ENCODE peak calls at places on chromosomes 11 and 22, in eight cellular contexts. One of them, this sample, is unnamed.

GRCh38 chr11:125603207-125603606 is 10.6 kb downstream of the STT3A start:
- DNase-seq in posterior vena cava: no peak
- DNase-seq in stimulated activated CD8-positive, alpha-beta memory T cell treated with anti-CD3 and anti-CD28 coated beads, Interleukin-15, amount 100 ng/mL, for 1 hour: no peak
- DNase-seq in stimulated activated CD4-positive, alpha-beta T cell treated with anti-CD3 and anti-CD28 coated beads, Interleukin-12 subunit alpha, Interleukin-12 subunit beta, amount 100 ng/mL, for 24 hours: no peak
- DNase-seq in CD4-positive, alpha-beta T cell: no peak
- DNase-seq in anterior cingulate cortex: no peak
- DNase-seq in nephron progenitor cell: no peak
- DNase-seq in Karpas-422: no peak
- DNase-seq in this sample: no peak

GRCh38 chr11:8068605-8069221 is 12.3 kb upstream of the TUB start:
- DNase-seq in posterior vena cava: no peak
- DNase-seq in stimulated activated CD8-positive, alpha-beta memory T cell treated with anti-CD3 and anti-CD28 coated beads, Interleukin-15, amount 100 ng/mL, for 1 hour: no peak
- DNase-seq in stimulated activated CD4-positive, alpha-beta T cell treated with anti-CD3 and anti-CD28 coated beads, Interleukin-12 subunit alpha, Interleukin-12 subunit beta, amount 100 ng/mL, for 24 hours: no peak
- DNase-seq in CD4-positive, alpha-beta T cell: no peak
- DNase-seq in anterior cingulate cortex: no peak
- DNase-seq in nephron progenitor cell: no peak
- DNase-seq in Karpas-422: no peak
- DNase-seq in this sample: no peak

GRCh38 chr11:117328414-117329010 is 858 bp downstream of the CEP164 start:
- DNase-seq in posterior vena cava: no peak
- DNase-seq in stimulated activated CD8-positive, alpha-beta memory T cell treated with anti-CD3 and anti-CD28 coated beads, Interleukin-15, amount 100 ng/mL, for 1 hour: no peak
- DNase-seq in stimulated activated CD4-positive, alpha-beta T cell treated with anti-CD3 and anti-CD28 coated beads, Interleukin-12 subunit alpha, Interleukin-12 subunit beta, amount 100 ng/mL, for 24 hours: no peak
- DNase-seq in CD4-positive, alpha-beta T cell: no peak
- DNase-seq in anterior cingulate cortex: no peak
- DNase-seq in nephron progenitor cell: peak
- DNase-seq in Karpas-422: peak
- DNase-seq in this sample: peak

GRCh38 chr11:88604255-88604654 is 266.7 kb upstream of the CTSC start:
- DNase-seq in posterior vena cava: no peak
- DNase-seq in stimulated activated CD8-positive, alpha-beta memory T cell treated with anti-CD3 and anti-CD28 coated beads, Interleukin-15, amount 100 ng/mL, for 1 hour: no peak
- DNase-seq in stimulated activated CD4-positive, alpha-beta T cell treated with anti-CD3 and anti-CD28 coated beads, Interleukin-12 subunit alpha, Interleukin-12 subunit beta, amount 100 ng/mL, for 24 hours: no peak
- DNase-seq in CD4-positive, alpha-beta T cell: no peak
- DNase-seq in anterior cingulate cortex: no peak
- DNase-seq in nephron progenitor cell: no peak
- DNase-seq in Karpas-422: no peak
- DNase-seq in this sample: no peak

GRCh38 chr11:71997594-71997993 is 1.1 kb upstream of the IL18BP start:
- DNase-seq in posterior vena cava: no peak
- DNase-seq in stimulated activated CD8-positive, alpha-beta memory T cell treated with anti-CD3 and anti-CD28 coated beads, Interleukin-15, amount 100 ng/mL, for 1 hour: no peak
- DNase-seq in stimulated activated CD4-positive, alpha-beta T cell treated with anti-CD3 and anti-CD28 coated beads, Interleukin-12 subunit alpha, Interleukin-12 subunit beta, amount 100 ng/mL, for 24 hours: no peak
- DNase-seq in CD4-positive, alpha-beta T cell: no peak
- DNase-seq in anterior cingulate cortex: no peak
- DNase-seq in nephron progenitor cell: no peak
- DNase-seq in Karpas-422: no peak
- DNase-seq in this sample: no peak

GRCh38 chr11:132054822-132055221 is 684.4 kb downstream of the NTM start:
- DNase-seq in posterior vena cava: no peak
- DNase-seq in stimulated activated CD8-positive, alpha-beta memory T cell treated with anti-CD3 and anti-CD28 coated beads, Interleukin-15, amount 100 ng/mL, for 1 hour: no peak
- DNase-seq in stimulated activated CD4-positive, alpha-beta T cell treated with anti-CD3 and anti-CD28 coated beads, Interleukin-12 subunit alpha, Interleukin-12 subunit beta, amount 100 ng/mL, for 24 hours: no peak
- DNase-seq in CD4-positive, alpha-beta T cell: no peak
- DNase-seq in anterior cingulate cortex: no peak
- DNase-seq in nephron progenitor cell: no peak
- DNase-seq in Karpas-422: no peak
- DNase-seq in this sample: no peak

GRCh38 chr11:29627541-29627940 is 389.3 kb downstream of the KCNA4 start:
- DNase-seq in posterior vena cava: no peak
- DNase-seq in stimulated activated CD8-positive, alpha-beta memory T cell treated with anti-CD3 and anti-CD28 coated beads, Interleukin-15, amount 100 ng/mL, for 1 hour: no peak
- DNase-seq in stimulated activated CD4-positive, alpha-beta T cell treated with anti-CD3 and anti-CD28 coated beads, Interleukin-12 subunit alpha, Interleukin-12 subunit beta, amount 100 ng/mL, for 24 hours: no peak
- DNase-seq in CD4-positive, alpha-beta T cell: no peak
- DNase-seq in anterior cingulate cortex: no peak
- DNase-seq in nephron progenitor cell: no peak
- DNase-seq in Karpas-422: no peak
- DNase-seq in this sample: no peak

GRCh38 chr22:31583861-31584485 is 78.0 kb downstream of the PISD start:
- DNase-seq in posterior vena cava: peak
- DNase-seq in stimulated activated CD8-positive, alpha-beta memory T cell treated with anti-CD3 and anti-CD28 coated beads, Interleukin-15, amount 100 ng/mL, for 1 hour: no peak
- DNase-seq in stimulated activated CD4-positive, alpha-beta T cell treated with anti-CD3 and anti-CD28 coated beads, Interleukin-12 subunit alpha, Interleukin-12 subunit beta, amount 100 ng/mL, for 24 hours: no peak
- DNase-seq in CD4-positive, alpha-beta T cell: no peak
- DNase-seq in anterior cingulate cortex: no peak
- DNase-seq in nephron progenitor cell: no peak
- DNase-seq in Karpas-422: no peak
- DNase-seq in this sample: no peak

GRCh38 chr11:61834278-61835004 is 6.3 kb downstream of the FADS2 start:
- DNase-seq in posterior vena cava: peak
- DNase-seq in stimulated activated CD8-positive, alpha-beta memory T cell treated with anti-CD3 and anti-CD28 coated beads, Interleukin-15, amount 100 ng/mL, for 1 hour: no peak
- DNase-seq in stimulated activated CD4-positive, alpha-beta T cell treated with anti-CD3 and anti-CD28 coated beads, Interleukin-12 subunit alpha, Interleukin-12 subunit beta, amount 100 ng/mL, for 24 hours: no peak
- DNase-seq in CD4-positive, alpha-beta T cell: no peak
- DNase-seq in anterior cingulate cortex: no peak
- DNase-seq in nephron progenitor cell: no peak
- DNase-seq in Karpas-422: peak
- DNase-seq in this sample: peak

GRCh38 chr22:40609216-40609615 is 27.3 kb downstream of the MRTFA start:
- DNase-seq in posterior vena cava: no peak
- DNase-seq in stimulated activated CD8-positive, alpha-beta memory T cell treated with anti-CD3 and anti-CD28 coated beads, Interleukin-15, amount 100 ng/mL, for 1 hour: no peak
- DNase-seq in stimulated activated CD4-positive, alpha-beta T cell treated with anti-CD3 and anti-CD28 coated beads, Interleukin-12 subunit alpha, Interleukin-12 subunit beta, amount 100 ng/mL, for 24 hours: no peak
- DNase-seq in CD4-positive, alpha-beta T cell: no peak
- DNase-seq in anterior cingulate cortex: no peak
- DNase-seq in nephron progenitor cell: no peak
- DNase-seq in Karpas-422: no peak
- DNase-seq in this sample: no peak

GRCh38 chr11:75743711-75744563 is 24.6 kb upstream of the DGAT2 start:
- DNase-seq in posterior vena cava: no peak
- DNase-seq in stimulated activated CD8-positive, alpha-beta memory T cell treated with anti-CD3 and anti-CD28 coated beads, Interleukin-15, amount 100 ng/mL, for 1 hour: no peak
- DNase-seq in stimulated activated CD4-positive, alpha-beta T cell treated with anti-CD3 and anti-CD28 coated beads, Interleukin-12 subunit alpha, Interleukin-12 subunit beta, amount 100 ng/mL, for 24 hours: no peak
- DNase-seq in CD4-positive, alpha-beta T cell: no peak
- DNase-seq in anterior cingulate cortex: no peak
- DNase-seq in nephron progenitor cell: no peak
- DNase-seq in Karpas-422: no peak
- DNase-seq in this sample: no peak

GRCh38 chr22:27801197-27801615 is 350 bp downstream of the MN1 start:
- DNase-seq in posterior vena cava: no peak
- DNase-seq in stimulated activated CD8-positive, alpha-beta memory T cell treated with anti-CD3 and anti-CD28 coated beads, Interleukin-15, amount 100 ng/mL, for 1 hour: peak
- DNase-seq in stimulated activated CD4-positive, alpha-beta T cell treated with anti-CD3 and anti-CD28 coated beads, Interleukin-12 subunit alpha, Interleukin-12 subunit beta, amount 100 ng/mL, for 24 hours: no peak
- DNase-seq in CD4-positive, alpha-beta T cell: no peak
- DNase-seq in anterior cingulate cortex: no peak
- DNase-seq in nephron progenitor cell: peak
- DNase-seq in Karpas-422: no peak
- DNase-seq in this sample: no peak

GRCh38 chr11:4030197-4030596 is 64.4 kb upstream of the RRM1 start:
- DNase-seq in posterior vena cava: no peak
- DNase-seq in stimulated activated CD8-positive, alpha-beta memory T cell treated with anti-CD3 and anti-CD28 coated beads, Interleukin-15, amount 100 ng/mL, for 1 hour: no peak
- DNase-seq in stimulated activated CD4-positive, alpha-beta T cell treated with anti-CD3 and anti-CD28 coated beads, Interleukin-12 subunit alpha, Interleukin-12 subunit beta, amount 100 ng/mL, for 24 hours: no peak
- DNase-seq in CD4-positive, alpha-beta T cell: no peak
- DNase-seq in anterior cingulate cortex: no peak
- DNase-seq in nephron progenitor cell: no peak
- DNase-seq in Karpas-422: no peak
- DNase-seq in this sample: no peak

GRCh38 chr11:64774144-64774543 is 4.2 kb downstream of the SF1 start:
- DNase-seq in posterior vena cava: no peak
- DNase-seq in stimulated activated CD8-positive, alpha-beta memory T cell treated with anti-CD3 and anti-CD28 coated beads, Interleukin-15, amount 100 ng/mL, for 1 hour: no peak
- DNase-seq in stimulated activated CD4-positive, alpha-beta T cell treated with anti-CD3 and anti-CD28 coated beads, Interleukin-12 subunit alpha, Interleukin-12 subunit beta, amount 100 ng/mL, for 24 hours: no peak
- DNase-seq in CD4-positive, alpha-beta T cell: no peak
- DNase-seq in anterior cingulate cortex: no peak
- DNase-seq in nephron progenitor cell: no peak
- DNase-seq in Karpas-422: no peak
- DNase-seq in this sample: no peak

GRCh38 chr22:24157783-24158170 is 23.5 kb upstream of the SUSD2 start:
- DNase-seq in posterior vena cava: no peak
- DNase-seq in stimulated activated CD8-positive, alpha-beta memory T cell treated with anti-CD3 and anti-CD28 coated beads, Interleukin-15, amount 100 ng/mL, for 1 hour: no peak
- DNase-seq in stimulated activated CD4-positive, alpha-beta T cell treated with anti-CD3 and anti-CD28 coated beads, Interleukin-12 subunit alpha, Interleukin-12 subunit beta, amount 100 ng/mL, for 24 hours: no peak
- DNase-seq in CD4-positive, alpha-beta T cell: no peak
- DNase-seq in anterior cingulate cortex: peak
- DNase-seq in nephron progenitor cell: no peak
- DNase-seq in Karpas-422: no peak
- DNase-seq in this sample: no peak

GRCh38 chr11:27882066-27882697 is 181.9 kb upstream of the BDNF start:
- DNase-seq in posterior vena cava: no peak
- DNase-seq in stimulated activated CD8-positive, alpha-beta memory T cell treated with anti-CD3 and anti-CD28 coated beads, Interleukin-15, amount 100 ng/mL, for 1 hour: no peak
- DNase-seq in stimulated activated CD4-positive, alpha-beta T cell treated with anti-CD3 and anti-CD28 coated beads, Interleukin-12 subunit alpha, Interleukin-12 subunit beta, amount 100 ng/mL, for 24 hours: no peak
- DNase-seq in CD4-positive, alpha-beta T cell: no peak
- DNase-seq in anterior cingulate cortex: no peak
- DNase-seq in nephron progenitor cell: no peak
- DNase-seq in Karpas-422: no peak
- DNase-seq in this sample: no peak

GRCh38 chr11:2975594-2975993 is 16.5 kb downstream of the NAP1L4 start:
- DNase-seq in posterior vena cava: no peak
- DNase-seq in stimulated activated CD8-positive, alpha-beta memory T cell treated with anti-CD3 and anti-CD28 coated beads, Interleukin-15, amount 100 ng/mL, for 1 hour: no peak
- DNase-seq in stimulated activated CD4-positive, alpha-beta T cell treated with anti-CD3 and anti-CD28 coated beads, Interleukin-12 subunit alpha, Interleukin-12 subunit beta, amount 100 ng/mL, for 24 hours: no peak
- DNase-seq in CD4-positive, alpha-beta T cell: peak
- DNase-seq in anterior cingulate cortex: no peak
- DNase-seq in nephron progenitor cell: no peak
- DNase-seq in Karpas-422: peak
- DNase-seq in this sample: peak